ENCODE peak calls at places on chromosomes 12 and 14, in four cellular contexts. X is A549, C is uterus, H is HCT116. T is an unnamed sample. For H3K9me3, the result is how much of the 10 kb centered on the place peaks cover.

GRCh38 chr14:51650721-51651387 is 856 bp upstream of the FRMD6 start:
- DNase-seq in H (no peak), C (peak), X (no peak), T (peak)

GRCh38 chr14:34053666-34054065 is 102.8 kb upstream of the EGLN3 start:
- DNase-seq in X (no peak), C (peak), H (no peak), T (no peak)

GRCh38 chr14:55349565-55349964 is 62.1 kb downstream of the ATG14 start:
- DNase-seq in C (no peak), H (no peak), X (no peak), T (no peak)

GRCh38 chr12:120515496-120515895 is 13.5 kb downstream of the COQ5 start:
- DNase-seq in C (no peak), X (no peak), H (no peak), T (no peak)

GRCh38 chr14:98956181-98956580 is 315.8 kb downstream of the BCL11B start:
- DNase-seq in X (no peak), H (no peak), C (no peak), T (peak)

GRCh38 chr14:30210630-30211029 is 283.0 kb upstream of the PRKD1 start:
- DNase-seq in C (no peak), H (no peak), X (no peak), T (no peak)

GRCh38 chr12:110577717-110578521 is 5.2 kb downstream of the PPTC7 start:
- DNase-seq in C (no peak), H (peak), X (peak), T (no peak)

GRCh38 chr12:92369061-92369460 is 223.4 kb upstream of the BTG1 start:
- DNase-seq in H (no peak), C (no peak), X (no peak), T (no peak)

GRCh38 chr12:16046266-16046665 is 135.1 kb downstream of the DERA start:
- DNase-seq in C (no peak), X (no peak), H (no peak), T (no peak)

GRCh38 chr12:122891661-122892525 is 4.0 kb downstream of the VPS37B start:
- DNase-seq in C (no peak), H (no peak), X (no peak), T (no peak)

GRCh38 chr14:99995700-99996356 is 69.4 kb upstream of the EVL start:
- DNase-seq in X (peak), H (peak), C (peak), T (no peak)

GRCh38 chr14:70061108-70061507 is 127.6 kb downstream of the SLC8A3 start:
- DNase-seq in X (no peak), H (no peak), C (no peak), T (no peak)

GRCh38 chr14:70888681-70889175 is 18.5 kb upstream of the PCNX1 start:
- DNase-seq in X (no peak), C (no peak), H (no peak), T (no peak)

GRCh38 chr14:53957739-53958138 is 1.1 kb upstream of the BMP4 start:
- DNase-seq in H (no peak), C (no peak), X (no peak), T (no peak)

GRCh38 chr12:131922772-131923171 is 6.3 kb upstream of the PUS1 start:
- DNase-seq in X (no peak), H (no peak), C (no peak), T (no peak)

GRCh38 chr12:10562306-10562933 is 51.0 kb downstream of the MAGOHB start:
- DNase-seq in X (peak), C (no peak), H (peak), T (no peak)

GRCh38 chr14:71013551-71014192 is 106.4 kb downstream of the PCNX1 start:
- DNase-seq in C (no peak), X (no peak), H (no peak), T (no peak)

GRCh38 chr12:89349814-89350213 is 2.5 kb downstream of the DUSP6 start:
- DNase-seq in C (no peak), H (no peak), X (no peak), T (no peak)

GRCh38 chr14:31059152-31059924 is 33.2 kb upstream of the STRN3 start:
- DNase-seq in H (no peak), X (no peak), C (peak), T (no peak)

GRCh38 chr12:128859311-128859710 is 6.0 kb downstream of the GLT1D1 start:
- DNase-seq in C (no peak), X (no peak), H (no peak), T (no peak)

GRCh38 chr12:88946377-88946997 is 366.2 kb upstream of the KITLG start:
- DNase-seq in H (peak), C (no peak), X (no peak), T (no peak)

GRCh38 chr12:78820946-78821345 is 43.6 kb upstream of the SYT1 start:
- DNase-seq in C (no peak), X (no peak), H (no peak), T (no peak)

GRCh38 chr14:72965249-72965648 is 39.0 kb downstream of the DCAF4 start:
- DNase-seq in C (no peak), X (no peak), H (no peak), T (no peak)

GRCh38 chr14:22900088-22900799 is 17.2 kb downstream of the REM2 start:
- DNase-seq in X (peak), H (peak), C (no peak), T (no peak)

GRCh38 chr12:3342051-3342450 is 149.0 kb upstream of the PRMT8 start:
- DNase-seq in C (no peak), H (no peak), X (no peak), T (no peak)

GRCh38 chr14:73686901-73687300 is 27.3 kb downstream of the PNMA1 start:
- DNase-seq in X (no peak), H (no peak), C (no peak), T (no peak)

GRCh38 chr14:98840076-98840475 is 431.9 kb downstream of the BCL11B start:
- DNase-seq in X (no peak), H (no peak), C (no peak), T (no peak)

GRCh38 chr12:42704810-42705401 is 115.4 kb upstream of the PRICKLE1 start:
- DNase-seq in C (no peak), H (no peak), X (no peak), T (no peak)

GRCh38 chr12:96190403-96191170 is 3.6 kb upstream of the ELK3 start:
- DNase-seq in H (no peak), X (no peak), C (no peak), T (no peak)

GRCh38 chr14:50667491-50668007 is 557 bp downstream of the SAV1 start:
- DNase-seq in C (peak), H (no peak), X (no peak), T (no peak)

GRCh38 chr12:48815281-48816110 is 2.8 kb upstream of the CACNB3 start:
- DNase-seq in X (peak), H (peak), C (peak), T (no peak)

GRCh38 chr12:92034858-92035401 is 110.7 kb downstream of the BTG1 start:
- DNase-seq in H (peak), C (peak), X (peak), T (no peak)

GRCh38 chr12:754871-755562 is 2.6 kb downstream of the WNK1 start:
- DNase-seq in C (no peak), X (peak), H (no peak), T (no peak)

GRCh38 chr12:124913474-124914391 is 717 bp downstream of the UBC start:
- DNase-seq in C (peak), X (no peak), H (no peak), T (no peak)

GRCh38 chr12:27213830-27214787 is 30.0 kb upstream of the STK38L start:
- DNase-seq in H (no peak), X (no peak), C (no peak), T (no peak)
- TF ChIP-seq POLR2A in H (no peak), X (no peak), C (no peak), T (no peak)

GRCh38 chr12:104249017-104249416 is 33.4 kb downstream of the TXNRD1 start:
- DNase-seq in X (no peak), H (no peak), C (no peak), T (no peak)
- TF ChIP-seq CTCF in X (no peak), H (no peak), C (no peak), T (no peak)

GRCh38 chr12:34210183-34210582 is 187.9 kb downstream of the ALG10 start:
- DNase-seq in H (no peak), C (no peak), X (no peak), T (no peak)

GRCh38 chr12:34212651-34213050 is 190.4 kb downstream of the ALG10 start:
- DNase-seq in H (no peak), C (no peak), X (no peak), T (peak)

GRCh38 chr12:34209259-34209835 is 187.1 kb downstream of the ALG10 start:
- DNase-seq in X (no peak), C (no peak), H (no peak), T (no peak)

GRCh38 chr12:34208331-34209258 is 186.3 kb downstream of the ALG10 start:
- DNase-seq in H (no peak), X (no peak), C (no peak), T (no peak)

DNA sequence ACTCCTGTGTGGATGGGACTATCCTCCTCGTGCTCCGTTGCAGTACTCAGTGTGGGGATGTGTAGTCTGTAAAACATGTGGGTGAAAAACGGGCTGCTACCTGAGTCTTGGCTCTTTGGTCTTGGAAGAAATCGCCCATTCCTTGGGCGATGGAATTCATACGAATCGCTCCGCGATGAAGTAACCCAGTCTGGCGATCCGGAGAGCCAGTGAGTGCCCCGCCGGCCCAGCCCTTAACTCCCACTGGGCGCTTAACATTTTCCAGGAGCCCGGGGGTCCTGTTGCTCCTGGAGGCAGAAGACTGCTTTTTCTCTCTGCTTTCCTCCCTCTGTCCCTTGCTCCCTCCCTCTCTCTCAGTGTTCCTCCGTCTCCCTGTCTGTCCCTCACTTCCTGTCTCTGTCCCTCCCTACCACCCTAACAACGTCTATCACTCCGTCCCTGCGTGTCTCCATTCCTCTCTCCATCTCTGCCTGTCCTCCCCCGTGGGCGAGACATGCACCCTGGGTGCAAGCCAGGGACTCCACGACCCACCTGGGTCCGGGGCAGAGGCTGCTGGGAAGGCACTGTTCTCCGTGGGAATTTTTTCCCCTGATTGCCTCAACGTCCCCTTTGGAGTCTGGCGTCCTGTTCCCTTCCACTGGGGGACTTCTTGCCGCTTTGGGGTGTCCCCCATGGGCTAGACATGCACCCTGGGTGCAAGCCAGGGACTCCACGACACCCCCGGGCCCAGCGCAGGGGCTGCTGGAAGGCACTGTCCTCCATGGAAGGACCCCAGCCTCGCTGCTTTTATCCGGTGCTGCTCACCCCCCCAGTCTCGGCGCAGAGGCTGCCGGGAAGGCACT is 188.6 kb downstream of the ALG10 start:
- DNase-seq in H (no peak), C (no peak), X (no peak), T (no peak)
- H3K9me3 ChIP-seq in H (under half), C (under half), X (under half), T (under half)

GRCh38 chr12:56521590-56522371 is at the start of gene RBMS2:
- DNase-seq in C (peak), X (peak), H (peak), T (no peak)
- TF ChIP-seq POLR2A in C (peak), X (no peak), H (no peak), T (peak)

GRCh38 chr12:6824962-6825381 is 3.2 kb upstream of the P3H3 start:
- DNase-seq in C (no peak), X (no peak), H (no peak), T (no peak)
- TF ChIP-seq CTCF in C (no peak), X (no peak), H (no peak), T (no peak)

GRCh38 chr14:26845106-26845818 is 247.4 kb upstream of the NOVA1 start:
- DNase-seq in H (no peak), C (no peak), X (no peak), T (no peak)
- H3K9me3 ChIP-seq in H (under half), C (under half), X (under half), T (under half)

DNA sequence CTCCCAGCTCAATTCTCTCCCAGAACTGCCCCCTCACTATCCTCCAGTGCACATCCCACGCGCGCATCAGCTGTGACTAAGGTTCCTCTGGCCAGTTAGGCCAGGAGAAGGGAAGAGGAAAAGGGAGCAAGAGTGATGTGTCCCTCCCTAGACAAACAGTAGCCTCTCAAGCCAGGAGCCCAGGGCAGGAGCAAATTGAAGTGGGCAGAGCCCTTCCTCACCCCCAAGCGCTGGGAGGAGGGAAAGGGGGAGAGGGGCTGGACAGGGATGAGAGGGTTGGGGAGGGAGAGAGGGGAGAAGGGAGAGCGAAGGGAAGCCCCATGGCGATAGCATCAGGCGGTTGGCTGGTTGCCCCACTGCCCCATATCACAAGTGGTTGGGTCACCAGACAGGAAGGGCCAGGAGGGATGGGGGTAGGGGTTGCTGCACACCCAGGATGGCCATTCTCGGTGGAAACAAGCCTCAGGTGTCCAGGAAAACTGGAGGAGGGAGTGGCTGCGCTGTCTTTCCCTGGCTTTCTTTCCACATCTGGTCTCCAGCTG is 1.1 kb downstream of the CD63 start:
- DNase-seq in H (no peak), C (peak), X (peak), T (no peak)
- TF ChIP-seq POLR2A in H (no peak), C (no peak), X (peak), T (no peak)

T was measured in vagina.